ENCODE peak calls at places on chromosomes 12 and 14, in nine cellular contexts. S is psoas muscle, M is tibial artery, P is mucosa of descending colon, B is fibroblast of the aortic adventitia, E is epithelial cell of esophagus, L is GM12865, G is coronary artery, O is cardiac muscle cell. J is an unnamed sample.

GRCh38 chr12:32737715-32738114 is 18.0 kb downstream of the YARS2 start:
- DNase-seq in S (no peak), M (no peak), P (no peak), B (no peak), E (no peak), L (no peak), G (no peak), O (no peak), J (no peak)

GRCh38 chr14:67710209-67710608 is 8.5 kb downstream of the RDH12 start:
- DNase-seq in S (no peak), M (no peak), P (no peak), B (no peak), E (no peak), L (peak; percentile 9), G (no peak), O (no peak), J (no peak)

GRCh38 chr14:104554088-104554607 is 25.4 kb upstream of the C14orf180 start:
- DNase-seq in S (no peak), M (peak; percentile 60), P (peak; percentile 38), B (no peak), E (no peak), L (no peak), G (no peak), O (no peak), J (no peak)

GRCh38 chr14:21612324-21612723 is 22.4 kb downstream of the OR10G2 start:
- DNase-seq in S (no peak), M (no peak), P (no peak), B (no peak), E (no peak), L (peak; percentile 6), G (no peak), O (peak; percentile 2), J (no peak)

GRCh38 chr14:24251880-24252288 is 9.5 kb upstream of the TINF2 start:
- DNase-seq in S (no peak), M (no peak), P (no peak), B (no peak), E (peak; percentile 39), L (no peak), G (no peak), O (peak; percentile 23), J (no peak)

GRCh38 chr12:52964556-52965336 is 15.8 kb downstream of the KRT18 start:
- DNase-seq in S (no peak), M (no peak), P (no peak), B (no peak), E (no peak), L (no peak), G (no peak), O (no peak), J (no peak)

GRCh38 chr12:31005944-31006361 is 67.7 kb upstream of the DDX11 start:
- DNase-seq in S (no peak), M (peak; percentile 63), P (no peak), B (peak; percentile 27), E (peak; percentile 40), L (no peak), G (no peak), O (peak; percentile 52), J (no peak)

GRCh38 chr12:99619389-99620158 is 28.0 kb upstream of the GARIN6 start:
- DNase-seq in S (no peak), M (no peak), P (no peak), B (no peak), E (peak; percentile 50), L (peak; percentile 61), G (no peak), O (peak; percentile 56), J (no peak)

GRCh38 chr14:65639216-65639615 is 226.7 kb downstream of the FUT8 start:
- DNase-seq in S (no peak), M (no peak), P (no peak), B (peak; percentile 37), E (peak; percentile 2), L (no peak), G (no peak), O (peak; percentile 8), J (no peak)

GRCh38 chr14:90454041-90455000 is 57.5 kb downstream of the CALM1 start:
- DNase-seq in S (peak; percentile 65), M (no peak), P (peak; percentile 77), B (peak; percentile 73), E (peak; percentile 85), L (peak; percentile 36), G (no peak), O (peak; percentile 86), J (no peak)

GRCh38 chr14:31268216-31268615 is 60.6 kb upstream of the HECTD1 start:
- DNase-seq in S (no peak), M (no peak), P (no peak), B (no peak), E (no peak), L (no peak), G (no peak), O (no peak), J (no peak)

GRCh38 chr12:20497707-20498106 is 129.4 kb downstream of the PDE3A start:
- DNase-seq in S (no peak), M (no peak), P (no peak), B (no peak), E (no peak), L (no peak), G (no peak), O (no peak), J (no peak)

GRCh38 chr14:103656031-103656757 is 27.2 kb downstream of the KLC1 start:
- DNase-seq in S (no peak), M (no peak), P (no peak), B (peak; percentile 36), E (no peak), L (peak; percentile 20), G (no peak), O (peak; percentile 20), J (no peak)

GRCh38 chr14:54220122-54220691 is 176.6 kb upstream of the CDKN3 start:
- DNase-seq in S (peak; percentile 79), M (no peak), P (no peak), B (no peak), E (no peak), L (no peak), G (no peak), O (peak; percentile 55), J (no peak)

GRCh38 chr14:71231521-71232393 is 324.5 kb downstream of the PCNX1 start:
- DNase-seq in S (no peak), M (no peak), P (no peak), B (no peak), E (no peak), L (peak; percentile 92), G (no peak), O (no peak), J (no peak)

GRCh38 chr14:24481622-24482324 is 26.3 kb downstream of the CMA1 start:
- DNase-seq in S (no peak), M (no peak), P (peak; percentile 70), B (peak; percentile 11), E (peak; percentile 57), L (peak; percentile 82), G (no peak), O (peak; percentile 53), J (no peak)

GRCh38 chr14:28756896-28757570 is 9.6 kb upstream of the FOXG1 start:
- DNase-seq in S (no peak), M (no peak), P (no peak), B (peak; percentile 60), E (peak; percentile 66), L (peak; percentile 64), G (no peak), O (peak; percentile 64), J (no peak)

GRCh38 chr14:69105326-69105725 is 47.6 kb downstream of the DCAF5 start:
- DNase-seq in S (no peak), M (no peak), P (no peak), B (peak; percentile 87), E (peak; percentile 76), L (no peak), G (no peak), O (peak; percentile 65), J (no peak)

GRCh38 chr12:13342971-13343370 is 146.4 kb downstream of the EMP1 start:
- DNase-seq in S (no peak), M (no peak), P (no peak), B (peak; percentile 46), E (peak; percentile 7), L (peak; percentile 23), G (no peak), O (no peak), J (no peak)

GRCh38 chr12:89350260-89350659 is 2.0 kb downstream of the DUSP6 start:
- DNase-seq in S (no peak), M (no peak), P (no peak), B (no peak), E (no peak), L (no peak), G (no peak), O (no peak), J (no peak)
- H3K4me3 ChIP-seq in S (peak overlapping the region; percentile 77), M (peak overlapping the region; percentile 90), P (peak overlapping the region; percentile 84), B (peak overlapping the region; percentile 91), E (peak overlapping the region; percentile 51), L (no peak overlapping the region), G (peak overlapping the region; percentile 97), O (peak overlapping the region; percentile 81), J (peak overlapping the region; percentile 55)

DNA sequence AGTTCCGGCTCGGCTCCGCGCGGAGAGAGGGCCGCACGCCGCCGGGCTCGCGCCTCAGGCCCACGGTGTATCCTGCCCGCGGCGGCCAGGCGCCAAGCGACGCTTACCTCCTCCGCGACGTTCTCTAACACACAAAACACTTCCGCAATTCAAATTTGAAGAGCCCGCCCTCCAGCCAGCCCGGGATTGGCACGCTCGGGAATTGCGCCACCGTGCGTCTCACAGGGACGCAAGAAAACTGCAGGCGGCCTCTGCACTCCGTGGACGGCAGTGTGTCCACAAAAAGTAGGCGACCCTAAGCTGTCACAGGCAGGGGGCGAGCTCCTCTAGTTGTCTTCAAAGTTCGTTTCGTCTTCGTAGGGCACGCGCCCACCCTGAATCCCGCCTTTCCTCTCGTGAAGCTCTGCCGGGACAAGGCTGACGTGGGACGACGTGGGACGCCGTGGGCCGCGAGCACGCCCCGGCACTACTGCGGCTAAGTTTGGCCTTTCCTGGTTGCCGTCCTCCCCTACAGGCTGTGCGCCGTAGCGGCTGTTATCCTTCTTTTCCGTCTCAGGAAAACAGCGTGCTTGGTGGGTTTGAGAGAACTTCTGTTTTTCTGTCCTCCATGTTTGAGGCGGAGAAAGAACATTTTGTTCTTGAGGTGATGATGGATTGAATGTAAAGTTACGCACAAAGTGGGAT is at the start of gene MIS18BP1:
- DNase-seq in S (peak; percentile 96), M (peak; percentile 96), P (peak; percentile 97), B (peak; percentile 96), E (peak; percentile 98), L (peak; percentile 98), G (peak; percentile 96), O (peak; percentile 98), J (peak; percentile 77)
- TF ChIP-seq CTCF in S (peak; percentile 60), M (peak; percentile 55), P (peak; percentile 91), B (peak; percentile 59), E (peak; percentile 55), L (peak; percentile 72), G (peak; percentile 47), O (peak; percentile 64), J (peak; percentile 76)

DNA sequence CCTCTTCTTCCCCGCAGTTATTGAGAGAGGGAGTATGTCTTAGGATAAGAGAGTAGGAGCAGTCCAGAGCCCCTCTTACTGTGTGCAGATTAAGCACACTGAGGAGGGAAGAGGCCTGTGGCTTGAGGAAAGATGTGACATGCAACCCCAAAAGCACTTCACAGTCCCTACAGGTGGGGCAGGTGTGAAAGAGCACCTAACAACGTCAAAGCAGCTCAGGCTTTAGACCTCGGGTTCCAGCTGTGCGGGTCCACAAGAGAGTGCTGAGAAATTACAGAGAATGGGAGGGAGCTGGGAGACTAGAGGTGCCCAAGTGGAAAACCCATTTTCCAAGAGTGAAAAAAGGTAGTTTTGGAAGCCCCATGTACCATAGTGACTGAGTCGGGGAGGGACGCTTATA is 127.6 kb downstream of the SLC25A47 start:
- DNase-seq in S (no peak), M (no peak), P (no peak), B (no peak), E (no peak), L (no peak), G (no peak), O (no peak), J (no peak)
- H3K4me3 ChIP-seq in S (no peak overlapping the region), M (no peak overlapping the region), P (no peak overlapping the region), B (no peak overlapping the region), E (no peak overlapping the region), L (no peak overlapping the region), G (no peak overlapping the region), O (no peak overlapping the region), J (no peak overlapping the region)

GRCh38 chr12:132630672-132631071 is 12.1 kb downstream of the P2RX2 start:
- DNase-seq in S (no peak), M (no peak), P (no peak), B (no peak), E (no peak), L (no peak), G (no peak), O (no peak), J (no peak)
- TF ChIP-seq CTCF in S (no peak), M (no peak), P (no peak), B (no peak), E (no peak), L (no peak), G (no peak), O (no peak), J (no peak)